ENCODE peak calls at places on chromosomes 3 and 15, in nine cellular contexts. One of them, this sample, is unnamed.

GRCh38 chr3:23567917-23568316 is 237.8 kb upstream of the UBE2E1 start:
- DNase-seq in activated CD8-positive, alpha-beta memory T cell treated with anti-CD3 and anti-CD28 coated beads for 48 hours: no peak
- DNase-seq in iris pigment epithelial cell: peak; percentile 94
- DNase-seq in stimulated activated CD4-positive, alpha-beta T cell treated with anti-CD3 and anti-CD28 coated beads, Interleukin-2, amount 100 ng/mL, for 48 hours: no peak
- DNase-seq in prostate gland: no peak
- DNase-seq in stimulated activated CD8-positive, alpha-beta memory T cell treated with anti-CD3 and anti-CD28 coated beads, Interleukin-15, amount 100 ng/mL, for 24 hours: no peak
- DNase-seq in anterior cingulate cortex: no peak
- DNase-seq in ACHN: peak; percentile 59
- DNase-seq in fibroblast of lung: peak; percentile 97
- DNase-seq in this sample: no peak

GRCh38 chr3:58627941-58628340 is 38.6 kb downstream of the FAM3D start:
- DNase-seq in activated CD8-positive, alpha-beta memory T cell treated with anti-CD3 and anti-CD28 coated beads for 48 hours: no peak
- DNase-seq in fibroblast of lung: no peak
- DNase-seq in iris pigment epithelial cell: peak; percentile 16
- DNase-seq in stimulated activated CD4-positive, alpha-beta T cell treated with anti-CD3 and anti-CD28 coated beads, Interleukin-2, amount 100 ng/mL, for 48 hours: no peak
- DNase-seq in stimulated activated CD8-positive, alpha-beta memory T cell treated with anti-CD3 and anti-CD28 coated beads, Interleukin-15, amount 100 ng/mL, for 24 hours: no peak
- DNase-seq in anterior cingulate cortex: no peak
- DNase-seq in prostate gland: no peak
- DNase-seq in ACHN: no peak
- DNase-seq in this sample: no peak

GRCh38 chr3:46280105-46280797 is 38.0 kb downstream of the CCR3 start:
- DNase-seq in prostate gland: no peak
- DNase-seq in stimulated activated CD8-positive, alpha-beta memory T cell treated with anti-CD3 and anti-CD28 coated beads, Interleukin-15, amount 100 ng/mL, for 24 hours: no peak
- DNase-seq in iris pigment epithelial cell: peak; percentile 77
- DNase-seq in activated CD8-positive, alpha-beta memory T cell treated with anti-CD3 and anti-CD28 coated beads for 48 hours: no peak
- DNase-seq in stimulated activated CD4-positive, alpha-beta T cell treated with anti-CD3 and anti-CD28 coated beads, Interleukin-2, amount 100 ng/mL, for 48 hours: peak; percentile 50
- DNase-seq in anterior cingulate cortex: no peak
- DNase-seq in fibroblast of lung: peak; percentile 56
- DNase-seq in ACHN: no peak
- DNase-seq in this sample: no peak

GRCh38 chr3:107644631-107645030 is 121.9 kb downstream of the BBX start:
- DNase-seq in stimulated activated CD4-positive, alpha-beta T cell treated with anti-CD3 and anti-CD28 coated beads, Interleukin-2, amount 100 ng/mL, for 48 hours: no peak
- DNase-seq in stimulated activated CD8-positive, alpha-beta memory T cell treated with anti-CD3 and anti-CD28 coated beads, Interleukin-15, amount 100 ng/mL, for 24 hours: no peak
- DNase-seq in prostate gland: no peak
- DNase-seq in ACHN: no peak
- DNase-seq in activated CD8-positive, alpha-beta memory T cell treated with anti-CD3 and anti-CD28 coated beads for 48 hours: no peak
- DNase-seq in fibroblast of lung: no peak
- DNase-seq in iris pigment epithelial cell: peak; percentile 56
- DNase-seq in anterior cingulate cortex: no peak
- DNase-seq in this sample: no peak

GRCh38 chr3:192831111-192831644 is 86.5 kb downstream of the MB21D2 start:
- DNase-seq in anterior cingulate cortex: no peak
- DNase-seq in fibroblast of lung: peak; percentile 98
- DNase-seq in stimulated activated CD4-positive, alpha-beta T cell treated with anti-CD3 and anti-CD28 coated beads, Interleukin-2, amount 100 ng/mL, for 48 hours: no peak
- DNase-seq in activated CD8-positive, alpha-beta memory T cell treated with anti-CD3 and anti-CD28 coated beads for 48 hours: no peak
- DNase-seq in iris pigment epithelial cell: peak; percentile 95
- DNase-seq in ACHN: no peak
- DNase-seq in prostate gland: no peak
- DNase-seq in stimulated activated CD8-positive, alpha-beta memory T cell treated with anti-CD3 and anti-CD28 coated beads, Interleukin-15, amount 100 ng/mL, for 24 hours: no peak
- DNase-seq in this sample: no peak

GRCh38 chr15:37028609-37029287 is 71.6 kb downstream of the MEIS2 start:
- DNase-seq in stimulated activated CD8-positive, alpha-beta memory T cell treated with anti-CD3 and anti-CD28 coated beads, Interleukin-15, amount 100 ng/mL, for 24 hours: no peak
- DNase-seq in activated CD8-positive, alpha-beta memory T cell treated with anti-CD3 and anti-CD28 coated beads for 48 hours: no peak
- DNase-seq in prostate gland: no peak
- DNase-seq in ACHN: no peak
- DNase-seq in stimulated activated CD4-positive, alpha-beta T cell treated with anti-CD3 and anti-CD28 coated beads, Interleukin-2, amount 100 ng/mL, for 48 hours: no peak
- DNase-seq in iris pigment epithelial cell: peak; percentile 71
- DNase-seq in anterior cingulate cortex: no peak
- DNase-seq in fibroblast of lung: peak; percentile 39
- DNase-seq in this sample: no peak

GRCh38 chr15:39613861-39614260 is 33.0 kb downstream of the THBS1 start:
- DNase-seq in anterior cingulate cortex: no peak
- DNase-seq in prostate gland: no peak
- DNase-seq in stimulated activated CD8-positive, alpha-beta memory T cell treated with anti-CD3 and anti-CD28 coated beads, Interleukin-15, amount 100 ng/mL, for 24 hours: no peak
- DNase-seq in stimulated activated CD4-positive, alpha-beta T cell treated with anti-CD3 and anti-CD28 coated beads, Interleukin-2, amount 100 ng/mL, for 48 hours: no peak
- DNase-seq in fibroblast of lung: no peak
- DNase-seq in activated CD8-positive, alpha-beta memory T cell treated with anti-CD3 and anti-CD28 coated beads for 48 hours: no peak
- DNase-seq in ACHN: no peak
- DNase-seq in iris pigment epithelial cell: no peak
- DNase-seq in this sample: no peak

GRCh38 chr15:21261965-21262850 is 178.1 kb downstream of the POTEB3 start:
- DNase-seq in ACHN: no peak
- DNase-seq in anterior cingulate cortex: no peak
- DNase-seq in iris pigment epithelial cell: no peak
- DNase-seq in stimulated activated CD4-positive, alpha-beta T cell treated with anti-CD3 and anti-CD28 coated beads, Interleukin-2, amount 100 ng/mL, for 48 hours: no peak
- DNase-seq in stimulated activated CD8-positive, alpha-beta memory T cell treated with anti-CD3 and anti-CD28 coated beads, Interleukin-15, amount 100 ng/mL, for 24 hours: no peak
- DNase-seq in prostate gland: no peak
- DNase-seq in fibroblast of lung: no peak
- DNase-seq in activated CD8-positive, alpha-beta memory T cell treated with anti-CD3 and anti-CD28 coated beads for 48 hours: no peak
- DNase-seq in this sample: no peak

GRCh38 chr3:170257145-170257544 is 34.9 kb downstream of the PRKCI start:
- DNase-seq in iris pigment epithelial cell: no peak
- DNase-seq in stimulated activated CD4-positive, alpha-beta T cell treated with anti-CD3 and anti-CD28 coated beads, Interleukin-2, amount 100 ng/mL, for 48 hours: no peak
- DNase-seq in stimulated activated CD8-positive, alpha-beta memory T cell treated with anti-CD3 and anti-CD28 coated beads, Interleukin-15, amount 100 ng/mL, for 24 hours: no peak
- DNase-seq in ACHN: no peak
- DNase-seq in anterior cingulate cortex: no peak
- DNase-seq in fibroblast of lung: no peak
- DNase-seq in prostate gland: no peak
- DNase-seq in activated CD8-positive, alpha-beta memory T cell treated with anti-CD3 and anti-CD28 coated beads for 48 hours: no peak
- DNase-seq in this sample: no peak

GRCh38 chr3:141241248-141242034 is 9.8 kb downstream of the PXYLP1 start:
- DNase-seq in stimulated activated CD4-positive, alpha-beta T cell treated with anti-CD3 and anti-CD28 coated beads, Interleukin-2, amount 100 ng/mL, for 48 hours: no peak
- DNase-seq in iris pigment epithelial cell: no peak
- DNase-seq in stimulated activated CD8-positive, alpha-beta memory T cell treated with anti-CD3 and anti-CD28 coated beads, Interleukin-15, amount 100 ng/mL, for 24 hours: no peak
- DNase-seq in activated CD8-positive, alpha-beta memory T cell treated with anti-CD3 and anti-CD28 coated beads for 48 hours: no peak
- DNase-seq in prostate gland: no peak
- DNase-seq in anterior cingulate cortex: no peak
- DNase-seq in ACHN: no peak
- DNase-seq in fibroblast of lung: peak; percentile 40
- DNase-seq in this sample: no peak

GRCh38 chr15:87734571-87735373 is 521.8 kb downstream of the NTRK3 start:
- DNase-seq in stimulated activated CD4-positive, alpha-beta T cell treated with anti-CD3 and anti-CD28 coated beads, Interleukin-2, amount 100 ng/mL, for 48 hours: no peak
- DNase-seq in anterior cingulate cortex: no peak
- DNase-seq in activated CD8-positive, alpha-beta memory T cell treated with anti-CD3 and anti-CD28 coated beads for 48 hours: no peak
- DNase-seq in prostate gland: no peak
- DNase-seq in iris pigment epithelial cell: no peak
- DNase-seq in ACHN: no peak
- DNase-seq in stimulated activated CD8-positive, alpha-beta memory T cell treated with anti-CD3 and anti-CD28 coated beads, Interleukin-15, amount 100 ng/mL, for 24 hours: no peak
- DNase-seq in fibroblast of lung: no peak
- DNase-seq in this sample: no peak

GRCh38 chr15:76991741-76992645 is 2.9 kb upstream of the PSTPIP1 start:
- DNase-seq in prostate gland: no peak
- DNase-seq in anterior cingulate cortex: no peak
- DNase-seq in fibroblast of lung: no peak
- DNase-seq in stimulated activated CD4-positive, alpha-beta T cell treated with anti-CD3 and anti-CD28 coated beads, Interleukin-2, amount 100 ng/mL, for 48 hours: no peak
- DNase-seq in activated CD8-positive, alpha-beta memory T cell treated with anti-CD3 and anti-CD28 coated beads for 48 hours: no peak
- DNase-seq in stimulated activated CD8-positive, alpha-beta memory T cell treated with anti-CD3 and anti-CD28 coated beads, Interleukin-15, amount 100 ng/mL, for 24 hours: no peak
- DNase-seq in iris pigment epithelial cell: no peak
- DNase-seq in ACHN: no peak
- DNase-seq in this sample: peak; percentile 6

GRCh38 chr3:31562525-31562924 is 29.8 kb downstream of the STT3B start:
- DNase-seq in ACHN: no peak
- DNase-seq in stimulated activated CD8-positive, alpha-beta memory T cell treated with anti-CD3 and anti-CD28 coated beads, Interleukin-15, amount 100 ng/mL, for 24 hours: no peak
- DNase-seq in fibroblast of lung: no peak
- DNase-seq in iris pigment epithelial cell: no peak
- DNase-seq in prostate gland: no peak
- DNase-seq in anterior cingulate cortex: no peak
- DNase-seq in activated CD8-positive, alpha-beta memory T cell treated with anti-CD3 and anti-CD28 coated beads for 48 hours: no peak
- DNase-seq in stimulated activated CD4-positive, alpha-beta T cell treated with anti-CD3 and anti-CD28 coated beads, Interleukin-2, amount 100 ng/mL, for 48 hours: no peak
- DNase-seq in this sample: no peak

GRCh38 chr15:96130734-96131133 is 199.8 kb upstream of the NR2F2 start:
- DNase-seq in stimulated activated CD4-positive, alpha-beta T cell treated with anti-CD3 and anti-CD28 coated beads, Interleukin-2, amount 100 ng/mL, for 48 hours: no peak
- DNase-seq in iris pigment epithelial cell: no peak
- DNase-seq in anterior cingulate cortex: no peak
- DNase-seq in activated CD8-positive, alpha-beta memory T cell treated with anti-CD3 and anti-CD28 coated beads for 48 hours: no peak
- DNase-seq in prostate gland: no peak
- DNase-seq in ACHN: no peak
- DNase-seq in fibroblast of lung: no peak
- DNase-seq in stimulated activated CD8-positive, alpha-beta memory T cell treated with anti-CD3 and anti-CD28 coated beads, Interleukin-15, amount 100 ng/mL, for 24 hours: no peak
- DNase-seq in this sample: no peak

GRCh38 chr3:142993958-142994442 is 7.4 kb upstream of the U2SURP start:
- DNase-seq in ACHN: peak; percentile 63
- DNase-seq in iris pigment epithelial cell: peak; percentile 75
- DNase-seq in activated CD8-positive, alpha-beta memory T cell treated with anti-CD3 and anti-CD28 coated beads for 48 hours: no peak
- DNase-seq in stimulated activated CD4-positive, alpha-beta T cell treated with anti-CD3 and anti-CD28 coated beads, Interleukin-2, amount 100 ng/mL, for 48 hours: peak; percentile 57
- DNase-seq in prostate gland: no peak
- DNase-seq in stimulated activated CD8-positive, alpha-beta memory T cell treated with anti-CD3 and anti-CD28 coated beads, Interleukin-15, amount 100 ng/mL, for 24 hours: no peak
- DNase-seq in anterior cingulate cortex: no peak
- DNase-seq in fibroblast of lung: peak; percentile 52
- DNase-seq in this sample: no peak

GRCh38 chr15:61382927-61383326 is 153.8 kb upstream of the RORA start:
- DNase-seq in stimulated activated CD4-positive, alpha-beta T cell treated with anti-CD3 and anti-CD28 coated beads, Interleukin-2, amount 100 ng/mL, for 48 hours: no peak
- DNase-seq in iris pigment epithelial cell: no peak
- DNase-seq in activated CD8-positive, alpha-beta memory T cell treated with anti-CD3 and anti-CD28 coated beads for 48 hours: no peak
- DNase-seq in anterior cingulate cortex: no peak
- DNase-seq in fibroblast of lung: no peak
- DNase-seq in stimulated activated CD8-positive, alpha-beta memory T cell treated with anti-CD3 and anti-CD28 coated beads, Interleukin-15, amount 100 ng/mL, for 24 hours: no peak
- DNase-seq in ACHN: no peak
- DNase-seq in prostate gland: no peak
- DNase-seq in this sample: no peak

GRCh38 chr3:160577551-160578195 is 12.3 kb upstream of the KPNA4 start:
- DNase-seq in anterior cingulate cortex: no peak
- DNase-seq in iris pigment epithelial cell: peak; percentile 15
- DNase-seq in stimulated activated CD4-positive, alpha-beta T cell treated with anti-CD3 and anti-CD28 coated beads, Interleukin-2, amount 100 ng/mL, for 48 hours: no peak
- DNase-seq in ACHN: no peak
- DNase-seq in prostate gland: no peak
- DNase-seq in activated CD8-positive, alpha-beta memory T cell treated with anti-CD3 and anti-CD28 coated beads for 48 hours: no peak
- DNase-seq in stimulated activated CD8-positive, alpha-beta memory T cell treated with anti-CD3 and anti-CD28 coated beads, Interleukin-15, amount 100 ng/mL, for 24 hours: no peak
- DNase-seq in fibroblast of lung: peak; percentile 52
- DNase-seq in this sample: peak; percentile 26

GRCh38 chr3:73625124-73625665 is 454 bp upstream of the PDZRN3 start:
- DNase-seq in fibroblast of lung: peak; percentile 52
- DNase-seq in ACHN: no peak
- DNase-seq in prostate gland: peak; percentile 46
- DNase-seq in iris pigment epithelial cell: no peak
- DNase-seq in anterior cingulate cortex: no peak
- DNase-seq in activated CD8-positive, alpha-beta memory T cell treated with anti-CD3 and anti-CD28 coated beads for 48 hours: no peak
- DNase-seq in stimulated activated CD8-positive, alpha-beta memory T cell treated with anti-CD3 and anti-CD28 coated beads, Interleukin-15, amount 100 ng/mL, for 24 hours: no peak
- DNase-seq in stimulated activated CD4-positive, alpha-beta T cell treated with anti-CD3 and anti-CD28 coated beads, Interleukin-2, amount 100 ng/mL, for 48 hours: no peak
- DNase-seq in this sample: no peak

GRCh38 chr3:61808526-61808925 is 247.2 kb downstream of the PTPRG start:
- DNase-seq in anterior cingulate cortex: no peak
- DNase-seq in ACHN: no peak
- DNase-seq in iris pigment epithelial cell: no peak
- DNase-seq in activated CD8-positive, alpha-beta memory T cell treated with anti-CD3 and anti-CD28 coated beads for 48 hours: no peak
- DNase-seq in stimulated activated CD4-positive, alpha-beta T cell treated with anti-CD3 and anti-CD28 coated beads, Interleukin-2, amount 100 ng/mL, for 48 hours: no peak
- DNase-seq in fibroblast of lung: peak; percentile 31
- DNase-seq in prostate gland: no peak
- DNase-seq in stimulated activated CD8-positive, alpha-beta memory T cell treated with anti-CD3 and anti-CD28 coated beads, Interleukin-15, amount 100 ng/mL, for 24 hours: no peak
- DNase-seq in this sample: no peak

GRCh38 chr3:175336406-175337133 is 477.4 kb downstream of the NAALADL2 start:
- DNase-seq in prostate gland: no peak
- DNase-seq in fibroblast of lung: no peak
- DNase-seq in anterior cingulate cortex: no peak
- DNase-seq in stimulated activated CD8-positive, alpha-beta memory T cell treated with anti-CD3 and anti-CD28 coated beads, Interleukin-15, amount 100 ng/mL, for 24 hours: no peak
- DNase-seq in iris pigment epithelial cell: no peak
- DNase-seq in activated CD8-positive, alpha-beta memory T cell treated with anti-CD3 and anti-CD28 coated beads for 48 hours: no peak
- DNase-seq in ACHN: no peak
- DNase-seq in stimulated activated CD4-positive, alpha-beta T cell treated with anti-CD3 and anti-CD28 coated beads, Interleukin-2, amount 100 ng/mL, for 48 hours: no peak
- DNase-seq in this sample: peak; percentile 81

GRCh38 chr3:25033407-25034029 is 394.5 kb upstream of the RARB start:
- DNase-seq in fibroblast of lung: no peak
- DNase-seq in stimulated activated CD4-positive, alpha-beta T cell treated with anti-CD3 and anti-CD28 coated beads, Interleukin-2, amount 100 ng/mL, for 48 hours: peak; percentile 9
- DNase-seq in ACHN: peak; percentile 51
- DNase-seq in iris pigment epithelial cell: peak; percentile 65
- DNase-seq in prostate gland: no peak
- DNase-seq in anterior cingulate cortex: no peak
- DNase-seq in activated CD8-positive, alpha-beta memory T cell treated with anti-CD3 and anti-CD28 coated beads for 48 hours: no peak
- DNase-seq in stimulated activated CD8-positive, alpha-beta memory T cell treated with anti-CD3 and anti-CD28 coated beads, Interleukin-15, amount 100 ng/mL, for 24 hours: no peak
- DNase-seq in this sample: peak; percentile 46

GRCh38 chr3:30914696-30915095 is 20.2 kb upstream of the GADL1 start:
- DNase-seq in activated CD8-positive, alpha-beta memory T cell treated with anti-CD3 and anti-CD28 coated beads for 48 hours: no peak
- DNase-seq in prostate gland: no peak
- DNase-seq in stimulated activated CD8-positive, alpha-beta memory T cell treated with anti-CD3 and anti-CD28 coated beads, Interleukin-15, amount 100 ng/mL, for 24 hours: no peak
- DNase-seq in anterior cingulate cortex: no peak
- DNase-seq in ACHN: no peak
- DNase-seq in fibroblast of lung: no peak
- DNase-seq in stimulated activated CD4-positive, alpha-beta T cell treated with anti-CD3 and anti-CD28 coated beads, Interleukin-2, amount 100 ng/mL, for 48 hours: no peak
- DNase-seq in iris pigment epithelial cell: no peak
- DNase-seq in this sample: no peak

GRCh38 chr15:100665570-100665969 is 63.2 kb downstream of the ASB7 start:
- DNase-seq in prostate gland: no peak
- DNase-seq in stimulated activated CD4-positive, alpha-beta T cell treated with anti-CD3 and anti-CD28 coated beads, Interleukin-2, amount 100 ng/mL, for 48 hours: no peak
- DNase-seq in ACHN: no peak
- DNase-seq in iris pigment epithelial cell: no peak
- DNase-seq in fibroblast of lung: no peak
- DNase-seq in anterior cingulate cortex: no peak
- DNase-seq in activated CD8-positive, alpha-beta memory T cell treated with anti-CD3 and anti-CD28 coated beads for 48 hours: no peak
- DNase-seq in stimulated activated CD8-positive, alpha-beta memory T cell treated with anti-CD3 and anti-CD28 coated beads, Interleukin-15, amount 100 ng/mL, for 24 hours: no peak
- DNase-seq in this sample: no peak

GRCh38 chr3:109018828-109019227 is 65.1 kb upstream of the GUCA1C start:
- DNase-seq in ACHN: no peak
- DNase-seq in prostate gland: no peak
- DNase-seq in activated CD8-positive, alpha-beta memory T cell treated with anti-CD3 and anti-CD28 coated beads for 48 hours: no peak
- DNase-seq in stimulated activated CD8-positive, alpha-beta memory T cell treated with anti-CD3 and anti-CD28 coated beads, Interleukin-15, amount 100 ng/mL, for 24 hours: no peak
- DNase-seq in stimulated activated CD4-positive, alpha-beta T cell treated with anti-CD3 and anti-CD28 coated beads, Interleukin-2, amount 100 ng/mL, for 48 hours: no peak
- DNase-seq in anterior cingulate cortex: no peak
- DNase-seq in iris pigment epithelial cell: no peak
- DNase-seq in fibroblast of lung: no peak
- DNase-seq in this sample: peak; percentile 8